ENCODE peak calls at places on chromosomes 3 and 15, in seven cellular contexts. A is heart left ventricle, W is GM12865, X is choroid plexus epithelial cell, U is uterus, B is fibroblast of villous mesenchyme, T is fibroblast of lung. O is an unnamed sample.

GRCh38 chr3:170536712-170537111 is 49.2 kb downstream of the SLC7A14 start:
- DNase-seq in W (no peak), T (no peak), X (no peak), B (no peak), A (no peak), U (no peak), O (no peak)

GRCh38 chr15:100727291-100727851 is 125.0 kb downstream of the ASB7 start:
- DNase-seq in X (no peak), T (peak; percentile 57), W (no peak), A (no peak), U (peak; percentile 58), B (peak; percentile 70), O (no peak)

GRCh38 chr15:47266556-47266955 is 450.7 kb upstream of the SEMA6D start:
- DNase-seq in B (no peak), U (no peak), X (no peak), T (no peak), A (no peak), W (no peak), O (no peak)

GRCh38 chr3:51706788-51707731 is at the start of gene GRM2:
- DNase-seq in X (peak; percentile 89), U (peak; percentile 75), T (peak; percentile 84), B (peak; percentile 88), W (no peak), A (peak; percentile 87), O (no peak)

GRCh38 chr15:59364238-59364637 is 8.4 kb downstream of the MYO1E start:
- DNase-seq in T (peak; percentile 53), B (no peak), A (no peak), W (no peak), U (no peak), X (peak; percentile 24), O (no peak)

GRCh38 chr15:74423443-74424257 is 10.1 kb downstream of the SEMA7A start:
- DNase-seq in T (no peak), A (no peak), B (no peak), X (no peak), U (no peak), W (no peak), O (no peak)

GRCh38 chr3:66053009-66053782 is 14.5 kb upstream of the MAGI1 start:
- DNase-seq in U (peak; percentile 28), X (peak; percentile 71), T (no peak), W (no peak), B (no peak), A (peak; percentile 55), O (no peak)

GRCh38 chr3:184067573-184068055 is 14.8 kb downstream of the HTR3C start:
- DNase-seq in U (no peak), B (no peak), T (no peak), W (no peak), X (no peak), A (no peak), O (no peak)

GRCh38 chr15:28260722-28261121 is 61.3 kb downstream of the HERC2 start:
- DNase-seq in B (no peak), U (no peak), T (no peak), A (peak; percentile 61), X (no peak), W (no peak), O (no peak)

GRCh38 chr3:113231391-113231790 is 20.0 kb downstream of the BOC start:
- DNase-seq in U (no peak), A (no peak), B (no peak), T (peak; percentile 92), X (peak; percentile 33), W (no peak), O (no peak)

GRCh38 chr15:86629957-86630356 is 550.3 kb downstream of the AGBL1 start:
- DNase-seq in B (no peak), T (no peak), W (no peak), U (no peak), A (no peak), X (no peak), O (no peak)

GRCh38 chr3:112579232-112579631 is 17.4 kb downstream of the SLC35A5 start:
- DNase-seq in B (no peak), X (no peak), W (no peak), A (no peak), U (no peak), T (no peak), O (no peak)

GRCh38 chr3:138461246-138461645 is 26.8 kb downstream of the ESYT3 start:
- DNase-seq in B (no peak), U (no peak), A (no peak), X (no peak), W (no peak), T (no peak), O (no peak)

GRCh38 chr15:64990168-64990470 is 405 bp upstream of the SPG21 start:
- DNase-seq in T (no peak), A (no peak), X (no peak), B (no peak), U (no peak), W (no peak), O (no peak)

GRCh38 chr15:76987896-76988860 is 6.7 kb upstream of the PSTPIP1 start:
- DNase-seq in U (no peak), W (peak; percentile 95), A (peak; percentile 76), T (no peak), X (no peak), B (no peak), O (peak; percentile 92)

GRCh38 chr3:38084019-38084968 is 45.3 kb downstream of the DLEC1 start:
- DNase-seq in T (peak; percentile 41), U (no peak), A (peak; percentile 40), W (peak; percentile 49), B (peak; percentile 22), X (peak; percentile 39), O (no peak)

GRCh38 chr3:23376516-23377248 is 173.6 kb downstream of the UBE2E2 start:
- DNase-seq in X (no peak), U (no peak), A (no peak), T (peak; percentile 3), W (no peak), B (no peak), O (no peak)

GRCh38 chr3:125515421-125515820 is 4.6 kb downstream of the SNX4 start:
- DNase-seq in U (no peak), A (no peak), B (no peak), T (no peak), X (no peak), W (no peak), O (no peak)

GRCh38 chr3:99999541-99999940 is 114.8 kb downstream of the FILIP1L start:
- DNase-seq in B (peak; percentile 77), W (no peak), U (no peak), X (peak; percentile 24), A (no peak), T (no peak), O (no peak)

GRCh38 chr15:51818156-51818555 is 11.3 kb upstream of the TMOD3 start:
- DNase-seq in B (no peak), X (no peak), U (no peak), T (no peak), W (no peak), A (no peak), O (no peak)

GRCh38 chr3:52881834-52882233 is 15.5 kb downstream of the STIMATE start:
- DNase-seq in B (peak; percentile 21), U (no peak), A (no peak), W (no peak), X (no peak), T (no peak), O (no peak)

GRCh38 chr3:52879581-52879980 is 17.8 kb downstream of the STIMATE start:
- DNase-seq in A (no peak), U (no peak), T (no peak), W (no peak), B (no peak), X (no peak), O (no peak)

GRCh38 chr3:52880474-52880873 is 16.9 kb downstream of the STIMATE start:
- DNase-seq in A (no peak), X (no peak), T (no peak), W (peak; percentile 41), U (no peak), B (no peak), O (no peak)

GRCh38 chr3:52879090-52879489 is 18.3 kb downstream of the STIMATE start:
- DNase-seq in U (no peak), A (no peak), W (no peak), B (no peak), T (no peak), X (no peak), O (no peak)

DNA sequence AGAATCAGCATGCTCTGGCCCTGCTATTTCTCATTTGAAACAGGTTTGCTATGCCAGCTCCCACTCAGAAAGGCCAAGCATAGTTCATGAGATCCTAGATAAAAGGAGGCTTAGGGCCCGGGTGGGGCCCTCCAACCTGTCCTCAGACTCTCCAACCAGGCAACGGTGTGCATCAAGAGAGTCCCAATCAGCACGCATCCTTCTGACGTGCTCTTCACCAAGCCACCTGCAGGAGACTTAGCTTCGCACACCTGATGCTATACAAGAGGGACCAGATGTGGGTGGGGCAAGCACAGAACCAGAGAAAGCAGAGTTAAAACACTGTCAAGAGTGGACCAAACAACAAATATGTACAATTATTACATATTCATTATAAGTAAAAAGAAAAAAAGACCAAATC is 17.3 kb downstream of the STIMATE start:
- DNase-seq in A (no peak), U (no peak), W (no peak), T (no peak), B (no peak), X (no peak), O (no peak)
- TF ChIP-seq CTCF in A (no peak), U (no peak), W (no peak), T (no peak), B (no peak), X (no peak), O (no peak)

GRCh38 chr15:90882781-90883525 is 1.4 kb upstream of the FES start:
- DNase-seq in T (no peak), B (no peak), W (no peak), A (no peak), X (no peak), U (no peak), O (no peak)
- H3K4me3 ChIP-seq in T (no peak overlapping the region), B (no peak overlapping the region), W (no peak overlapping the region), A (peak overlapping the region; percentile 75), X (no peak overlapping the region), U (no peak overlapping the region), O (no peak overlapping the region)

GRCh38 chr3:11835028-11835639 is 11.6 kb downstream of the TAMM41 start:
- DNase-seq in W (no peak), B (peak; percentile 45), U (no peak), X (peak; percentile 67), T (peak; percentile 11), A (no peak), O (no peak)
- TF ChIP-seq CTCF in W (peak; percentile 21), B (peak; percentile 58), U (peak; percentile 26), X (no peak), T (no peak), A (peak; percentile 40), O (peak; percentile 16)

GRCh38 chr3:82800248-82800647 is 1038.8 kb upstream of the GBE1 start:
- DNase-seq in T (no peak), U (no peak), B (no peak), A (no peak), X (no peak), W (no peak), O (no peak)

GRCh38 chr3:82807781-82808180 is 1046.3 kb upstream of the GBE1 start:
- DNase-seq in T (no peak), A (no peak), W (no peak), X (no peak), U (no peak), B (no peak), O (no peak)

GRCh38 chr3:82796765-82797164 is 1035.3 kb upstream of the GBE1 start:
- DNase-seq in B (no peak), X (no peak), U (no peak), A (no peak), W (no peak), T (no peak), O (no peak)

DNA sequence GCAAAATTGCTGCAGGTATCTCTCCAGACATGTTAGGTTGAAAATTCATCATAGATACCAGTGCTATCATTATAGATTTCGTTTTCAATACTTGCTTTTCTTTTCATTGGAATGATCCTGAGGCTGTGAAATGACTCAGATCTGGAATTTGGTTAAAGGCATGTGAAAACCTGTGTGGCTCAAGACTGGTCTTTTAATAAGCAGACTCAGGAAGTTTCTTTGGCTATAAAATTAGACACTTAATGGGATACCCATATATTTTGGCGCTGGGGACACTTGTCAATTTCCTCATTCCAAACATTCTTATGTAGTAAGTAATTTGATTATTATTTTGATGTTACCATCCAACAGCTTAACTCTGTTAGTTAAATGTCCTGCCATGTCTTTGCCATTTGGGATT is 1041.1 kb upstream of the GBE1 start:
- DNase-seq in T (no peak), U (no peak), X (no peak), B (no peak), A (no peak), W (no peak), O (no peak)
- H3K4me3 ChIP-seq in T (no peak overlapping the region), U (no peak overlapping the region), X (no peak overlapping the region), B (no peak overlapping the region), A (no peak overlapping the region), W (no peak overlapping the region), O (no peak overlapping the region)